ENCODE peak calls at places on chromosomes 13 and 19, in four cellular contexts. L is A549, N is GM12878, I is K562. S is an unnamed sample.

GRCh38 chr13:78015782-78016181 is 97.2 kb upstream of the EDNRB start:
- DNase-seq in N (no peak), L (no peak), I (no peak), S (no peak)

GRCh38 chr19:14561832-14562351 is 10.0 kb downstream of the NDUFB7 start:
- DNase-seq in L (no peak), I (no peak), N (no peak), S (peak)

GRCh38 chr13:80654638-80655249 is 313.8 kb upstream of the SPRY2 start:
- DNase-seq in I (no peak), L (no peak), N (no peak), S (no peak)

GRCh38 chr13:70173236-70173959 is 65.1 kb upstream of the KLHL1 start:
- DNase-seq in N (no peak), I (no peak), L (no peak), S (no peak)

GRCh38 chr19:17329061-17329767 is 5.4 kb downstream of the ANO8 start:
- DNase-seq in I (no peak), N (no peak), L (no peak), S (no peak)

GRCh38 chr13:34886987-34887386 is 55.1 kb upstream of the NBEA start:
- DNase-seq in L (no peak), I (no peak), N (no peak), S (no peak)

GRCh38 chr19:46862974-46863632 is 2.3 kb downstream of the ARHGAP35 start:
- DNase-seq in I (peak), L (no peak), N (no peak), S (no peak)

GRCh38 chr13:21641629-21642028 is 29.2 kb upstream of the FGF9 start:
- DNase-seq in N (no peak), L (no peak), I (no peak), S (no peak)

GRCh38 chr13:102128216-102128800 is 273.5 kb downstream of the FGF14 start:
- DNase-seq in I (no peak), L (no peak), N (no peak), S (peak)

GRCh38 chr13:111657013-111657412 is 336.6 kb downstream of the TEX29 start:
- DNase-seq in N (no peak), I (no peak), L (no peak), S (no peak)

GRCh38 chr19:51594774-51595109 is 23.7 kb downstream of the ZNF175 start:
- DNase-seq in N (no peak), L (no peak), I (no peak), S (peak)

GRCh38 chr13:50940509-50940908 is 30.9 kb downstream of the RNASEH2B start:
- DNase-seq in N (no peak), I (no peak), L (no peak), S (no peak)
- TF ChIP-seq ELK1 in N (no peak), I (no peak), L (no peak), S (no peak)

GRCh38 chr19:42023943-42024260 is 29.9 kb upstream of the ATP1A3 start:
- DNase-seq in I (no peak), N (no peak), L (no peak), S (no peak)

GRCh38 chr19:42021185-42021584 is 27.2 kb upstream of the ATP1A3 start:
- DNase-seq in N (no peak), I (no peak), L (no peak), S (no peak)

GRCh38 chr19:42023121-42023942 is 29.3 kb upstream of the ATP1A3 start:
- DNase-seq in L (peak), I (peak), N (no peak), S (peak)

GRCh38 chr19:42022616-42023015 is 28.6 kb upstream of the ATP1A3 start:
- DNase-seq in I (no peak), L (no peak), N (no peak), S (no peak)

DNA sequence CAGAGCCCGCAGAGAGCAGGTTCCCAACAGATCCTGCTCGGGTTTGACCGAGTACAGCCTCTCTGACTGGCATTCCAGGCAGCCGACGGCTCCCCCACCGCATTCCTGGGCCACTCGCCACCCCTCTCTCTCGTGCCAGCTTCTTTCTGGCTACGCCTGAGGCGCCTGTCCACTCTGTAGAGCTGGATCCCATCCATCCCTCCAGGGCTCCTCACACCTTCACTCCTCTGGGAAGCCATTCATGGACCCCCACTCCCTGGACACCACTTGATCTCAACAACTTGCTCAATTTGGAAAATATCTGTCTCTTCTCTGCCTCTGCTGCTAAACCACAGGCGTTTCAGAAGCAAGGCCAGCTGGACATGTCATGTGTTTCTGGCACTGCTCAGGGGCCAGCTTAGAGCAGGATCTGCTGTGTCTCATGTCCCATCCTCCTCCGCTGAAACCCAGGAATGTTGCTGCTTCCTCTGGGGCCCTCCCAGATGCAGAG is 30.6 kb upstream of the ATP1A3 start:
- DNase-seq in L (no peak), I (no peak), N (no peak), S (peak)
- TF ChIP-seq SMC3 in L (no peak), I (no peak), N (no peak), S (no peak)

DNA sequence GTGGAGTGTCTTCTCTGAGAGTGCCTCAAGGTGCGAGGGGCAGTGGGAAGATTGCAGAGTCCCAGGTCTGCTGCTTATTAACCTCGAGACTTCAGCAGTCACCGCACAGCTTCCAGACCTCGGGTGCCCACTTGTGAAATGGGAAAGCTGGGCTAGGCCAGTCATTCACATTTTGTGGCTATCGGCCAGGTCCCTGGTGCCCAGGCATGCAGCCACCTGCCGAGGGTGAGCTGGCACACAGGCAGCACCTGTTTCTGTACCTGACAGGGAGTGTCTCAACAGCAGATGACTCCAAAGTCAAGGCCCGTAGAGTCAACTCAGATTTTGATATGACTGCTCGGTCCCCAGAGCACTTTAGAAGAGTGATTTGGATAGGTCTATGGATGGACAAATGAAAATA is 21.9 kb downstream of the UQCRFS1 start:
- DNase-seq in I (no peak), L (no peak), N (no peak), S (no peak)
- TF ChIP-seq ELK1 in I (no peak), L (no peak), N (no peak), S (no peak)

GRCh38 chr19:947707-948533 is 22.1 kb downstream of the ARID3A start:
- DNase-seq in I (no peak), N (peak), L (no peak), S (no peak)
- TF ChIP-seq SMC3 in I (no peak), N (no peak), L (no peak), S (no peak)

GRCh38 chr13:87255394-87255793 is 415.8 kb upstream of the SLITRK5 start:
- DNase-seq in I (no peak), N (no peak), L (no peak), S (no peak)

GRCh38 chr13:87259479-87260083 is 411.6 kb upstream of the SLITRK5 start:
- DNase-seq in N (no peak), I (no peak), L (no peak), S (no peak)
- TF ChIP-seq ELK1 in N (no peak), I (no peak), L (no peak), S (no peak)

GRCh38 chr19:56643460-56643763 is 453 bp downstream of the SMIM17 start:
- DNase-seq in I (no peak), N (no peak), L (no peak), S (no peak)

GRCh38 chr19:56642711-56643459 is at the start of gene SMIM17:
- DNase-seq in I (no peak), N (no peak), L (no peak), S (no peak)

GRCh38 chr19:56637976-56638555 is 4.9 kb upstream of the SMIM17 start:
- DNase-seq in N (no peak), I (peak), L (peak), S (peak)

DNA sequence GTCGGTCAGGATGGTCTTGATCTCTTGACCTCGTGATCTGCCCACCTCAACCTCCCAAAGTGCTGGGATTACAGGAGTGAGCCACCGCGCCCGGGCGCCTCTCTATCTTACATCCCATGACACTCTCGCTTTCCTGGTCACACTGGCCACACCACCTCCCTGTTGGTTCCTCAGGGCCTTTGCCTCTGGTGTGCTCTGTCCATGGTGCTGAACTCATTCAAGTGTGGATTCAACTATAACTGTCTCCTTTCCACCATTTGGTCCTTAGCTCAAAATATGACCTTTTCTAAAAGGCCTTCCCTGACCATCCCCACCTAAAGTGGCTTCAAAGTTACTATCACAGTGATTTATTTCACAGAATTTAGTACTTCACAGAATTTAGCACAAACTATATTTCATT is 3.7 kb upstream of the SMIM17 start:
- DNase-seq in N (no peak), I (peak), L (no peak), S (peak)
- TF ChIP-seq SMC3 in N (no peak), I (no peak), L (no peak), S (no peak)

GRCh38 chr13:49976314-49977258 is 20.3 kb upstream of the TRIM13 start:
- DNase-seq in N (peak), L (peak), I (peak), S (peak)
- TF ChIP-seq ELK1 in N (no peak), L (no peak), I (no peak), S (no peak)

S was measured in IMR-90.